ENCODE peak calls at places on chromosomes 12 and 14, in five cellular contexts. R, S, K, M and V are unnamed samples.

GRCh38 chr14:98951521-98952152 is 320.4 kb downstream of the BCL11B start:
- DNase-seq in R (no peak), S (no peak), K (no peak), M (no peak), V (no peak)

GRCh38 chr12:19739195-19739776 is 300.0 kb downstream of the AEBP2 start:
- DNase-seq in R (no peak), S (no peak), K (peak; percentile 63), M (peak; percentile 21), V (no peak)

GRCh38 chr14:65446159-65446558 is 33.6 kb downstream of the FUT8 start:
- DNase-seq in R (no peak), S (no peak), K (no peak), M (no peak), V (no peak)

GRCh38 chr12:121165316-121165715 is 32.6 kb downstream of the P2RX7 start:
- DNase-seq in R (no peak), S (no peak), K (peak; percentile 52), M (no peak), V (no peak)

GRCh38 chr12:2234951-2235350 is 182.2 kb downstream of the CACNA1C start:
- DNase-seq in R (no peak), S (no peak), K (no peak), M (no peak), V (no peak)

GRCh38 chr14:90381011-90381790 is 15.6 kb upstream of the CALM1 start:
- DNase-seq in R (peak; percentile 40), S (no peak), K (no peak), M (peak; percentile 69), V (no peak)

GRCh38 chr12:120181991-120182631 is 12.4 kb downstream of the GCN1 start:
- DNase-seq in R (no peak), S (no peak), K (peak; percentile 35), M (peak; percentile 81), V (no peak)

GRCh38 chr14:92397140-92397815 is 74.3 kb downstream of the SLC24A4 start:
- DNase-seq in R (no peak), S (no peak), K (peak; percentile 55), M (peak; percentile 68), V (no peak)

GRCh38 chr12:10084733-10085132 is 14.1 kb downstream of the CLEC1A start:
- DNase-seq in R (no peak), S (no peak), K (no peak), M (no peak), V (no peak)

GRCh38 chr14:66240112-66240511 is 246.1 kb upstream of the CCDC196 start:
- DNase-seq in R (no peak), S (no peak), K (no peak), M (no peak), V (no peak)

GRCh38 chr12:76929499-76929898 is 50.7 kb upstream of the CSRP2 start:
- DNase-seq in R (no peak), S (no peak), K (no peak), M (no peak), V (no peak)

GRCh38 chr12:12236896-12237295 is 29.9 kb downstream of the LRP6 start:
- DNase-seq in R (no peak), S (no peak), K (no peak), M (no peak), V (no peak)

GRCh38 chr14:105268736-105269354 is 20.5 kb downstream of the BTBD6 start:
- DNase-seq in R (no peak), S (no peak), K (no peak), M (no peak), V (no peak)

GRCh38 chr12:1030779-1031178 is 39.8 kb downstream of the ERC1 start:
- DNase-seq in R (no peak), S (no peak), K (no peak), M (no peak), V (no peak)

GRCh38 chr14:31829256-31829923 is 247.7 kb upstream of the ARHGAP5 start:
- DNase-seq in R (no peak), S (no peak), K (peak; percentile 81), M (no peak), V (no peak)

GRCh38 chr14:104749958-104750529 is 2.9 kb upstream of the SIVA1 start:
- DNase-seq in R (peak; percentile 15), S (no peak), K (no peak), M (no peak), V (no peak)

GRCh38 chr12:43728117-43728516 is 30.5 kb downstream of the PUS7L start:
- DNase-seq in R (no peak), S (no peak), K (no peak), M (no peak), V (no peak)

GRCh38 chr12:98646165-98646764 is 1.2 kb downstream of the APAF1 start:
- DNase-seq in R (no peak), S (no peak), K (no peak), M (no peak), V (no peak)

GRCh38 chr14:102776761-102777710 is at the start of gene TRAF3:
- DNase-seq in R (peak; percentile 62), S (peak; percentile 79), K (peak; percentile 40), M (peak; percentile 41), V (no peak)

GRCh38 chr12:62466018-62466595 is 519 bp upstream of the MON2 start:
- DNase-seq in R (no peak), S (peak; percentile 11), K (peak; percentile 34), M (peak; percentile 14), V (peak; percentile 62)

GRCh38 chr12:53443955-53444354 is 2.4 kb downstream of the PRR13 start:
- DNase-seq in R (no peak), S (no peak), K (no peak), M (no peak), V (no peak)

GRCh38 chr12:88946377-88946997 is 366.2 kb upstream of the KITLG start:
- DNase-seq in R (no peak), S (no peak), K (peak; percentile 41), M (no peak), V (no peak)

GRCh38 chr14:100341301-100342031 is 18.3 kb downstream of the SLC25A47 start:
- DNase-seq in R (no peak), S (no peak), K (peak; percentile 87), M (no peak), V (peak; percentile 74)

GRCh38 chr14:71703477-71703876 is 228.8 kb upstream of the RGS6 start:
- DNase-seq in R (no peak), S (no peak), K (no peak), M (peak; percentile 38), V (no peak)

GRCh38 chr12:131061041-131061806 is 107.5 kb downstream of the ADGRD1 start:
- DNase-seq in R (no peak), S (no peak), K (no peak), M (peak; percentile 65), V (no peak)

GRCh38 chr12:103401421-103401820 is 94.3 kb downstream of the C12orf42 start:
- DNase-seq in R (no peak), S (no peak), K (no peak), M (no peak), V (no peak)

GRCh38 chr12:116426391-116427136 is 132.6 kb upstream of the MAP1LC3B2 start:
- DNase-seq in R (no peak), S (no peak), K (peak; percentile 97), M (no peak), V (peak; percentile 89)
- TF ChIP-seq CTCF in R (no peak), S (no peak), K (peak; percentile 83), M (no peak), V (peak; percentile 26)

GRCh38 chr12:3491938-3492867 is 1.2 kb downstream of the PRMT8 start:
- DNase-seq in R (peak; percentile 75), S (peak; percentile 10), K (peak; percentile 25), M (peak; percentile 52), V (no peak)

GRCh38 chr12:3492868-3493224 is 1.8 kb downstream of the PRMT8 start:
- DNase-seq in R (no peak), S (no peak), K (no peak), M (peak; percentile 15), V (no peak)

GRCh38 chr12:3493225-3494049 is 2.4 kb downstream of the PRMT8 start:
- DNase-seq in R (no peak), S (no peak), K (no peak), M (peak; percentile 31), V (no peak)

DNA sequence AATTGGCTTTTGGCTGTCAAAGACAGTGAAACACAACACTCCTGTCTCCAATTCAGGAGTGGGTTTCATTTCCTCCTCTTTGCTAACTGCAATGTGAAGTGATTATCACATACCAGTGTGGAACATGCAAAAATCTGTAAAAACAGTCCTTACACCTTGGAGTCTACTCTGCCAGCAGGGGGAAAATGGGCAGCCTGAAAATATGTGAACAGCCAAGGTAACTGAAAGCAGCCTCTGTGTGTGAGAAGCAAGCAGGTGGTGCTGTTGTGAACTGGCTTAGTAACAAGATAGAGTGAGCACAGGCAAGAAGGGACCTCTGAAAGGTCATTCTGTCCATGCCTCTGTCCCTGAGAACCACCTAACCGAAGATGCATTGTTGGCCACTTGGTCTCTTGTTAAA is 6.0 kb downstream of the PRMT8 start:
- DNase-seq in R (peak; percentile 37), S (no peak), K (no peak), M (peak; percentile 47), V (no peak)
- H3K27me3 ChIP-seq in R (peaks cover 9% of the 10 kb centered on the region), S (peaks cover 40% of the 10 kb centered on the region), K (peaks cover 41% of the 10 kb centered on the region), M (peaks cover 27% of the 10 kb centered on the region), V (peaks cover 4% of the 10 kb centered on the region)

GRCh38 chr12:33432992-33433391 is 6.6 kb downstream of the SYT10 start:
- DNase-seq in R (no peak), S (no peak), K (no peak), M (no peak), V (no peak)

GRCh38 chr12:33429468-33429867 is 10.2 kb downstream of the SYT10 start:
- DNase-seq in R (no peak), S (no peak), K (no peak), M (no peak), V (no peak)

GRCh38 chr12:33431648-33432047 is 8.0 kb downstream of the SYT10 start:
- DNase-seq in R (no peak), S (no peak), K (no peak), M (no peak), V (no peak)

GRCh38 chr12:33423706-33424105 is 15.9 kb downstream of the SYT10 start:
- DNase-seq in R (no peak), S (no peak), K (no peak), M (no peak), V (no peak)

GRCh38 chr12:33427071-33427470 is 12.5 kb downstream of the SYT10 start:
- DNase-seq in R (no peak), S (no peak), K (no peak), M (no peak), V (no peak)
- TF ChIP-seq CTCF in R (no peak), S (no peak), K (peak; percentile 34), M (peak; percentile 3), V (no peak)

DNA sequence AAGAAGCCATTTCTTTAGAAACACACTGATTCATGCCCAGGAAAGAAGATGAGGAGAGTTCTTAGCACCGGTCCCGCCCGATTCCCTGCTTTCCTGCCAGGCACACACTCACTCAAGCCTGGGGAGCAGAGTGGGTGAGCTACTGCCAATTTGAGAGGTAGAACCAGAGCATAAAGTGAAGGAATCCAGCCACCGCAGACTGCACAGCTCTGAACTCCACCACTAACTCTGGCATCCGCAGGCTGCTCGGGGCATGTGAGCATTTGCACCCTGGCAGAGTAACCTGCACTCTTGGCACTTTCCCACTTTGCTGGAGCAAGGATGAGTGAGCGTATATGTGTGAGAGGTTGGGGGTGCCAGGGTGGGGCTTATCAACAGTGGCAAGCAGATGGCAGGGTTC is 4.0 kb upstream of the SYNDIG1L start:
- DNase-seq in R (no peak), S (no peak), K (no peak), M (no peak), V (no peak)
- H3K27me3 ChIP-seq in R (no peaks in the 10 kb centered on the region), S (peaks cover 33% of the 10 kb centered on the region), K (peaks cover 16% of the 10 kb centered on the region), M (no peaks in the 10 kb centered on the region), V (no peaks in the 10 kb centered on the region)

DNA sequence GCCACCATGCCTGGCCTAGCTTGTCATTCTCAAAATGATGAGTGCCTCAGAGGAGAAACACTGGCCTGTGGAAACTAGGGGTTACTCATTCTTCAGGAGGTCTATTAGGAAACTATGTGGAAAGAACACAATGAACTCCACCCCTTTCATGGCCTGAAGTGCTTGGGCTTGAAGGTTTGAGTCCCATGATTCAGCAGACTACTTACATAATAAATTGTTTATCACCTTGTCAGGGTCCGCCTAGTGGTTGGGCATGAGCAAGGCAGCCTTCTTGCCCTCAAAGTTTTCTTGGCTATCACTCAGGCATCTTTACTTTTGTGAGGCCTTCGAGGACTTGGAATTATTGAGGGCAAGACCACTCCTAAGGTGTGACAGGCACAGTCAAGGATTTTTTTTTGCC is 251.2 kb downstream of the ACSS3 start:
- DNase-seq in R (no peak), S (no peak), K (no peak), M (peak; percentile 26), V (no peak)
- TF ChIP-seq CTCF in R (no peak), S (no peak), K (peak; percentile 65), M (peak; percentile 49), V (no peak)